ENCODE peak calls at places on chromosome 13, in five cellular contexts. One of them, this sample, is unnamed.

GRCh38 chr13:33123066-33123940 is 107.1 kb downstream of the KL start:
- DNase-seq in ovary: no peak
- DNase-seq in IMR-90: peak; percentile 53
- DNase-seq in H1: no peak
- DNase-seq in heart left ventricle: peak; percentile 66
- DNase-seq in this sample: peak; percentile 56

GRCh38 chr13:42990991-42991891 is 800 bp downstream of the EPSTI1 start:
- DNase-seq in IMR-90: no peak
- DNase-seq in ovary: peak; percentile 17
- DNase-seq in heart left ventricle: no peak
- DNase-seq in H1: no peak
- DNase-seq in this sample: no peak

GRCh38 chr13:19838726-19839342 is 24.6 kb downstream of the ZMYM5 start:
- DNase-seq in ovary: no peak
- DNase-seq in IMR-90: peak; percentile 82
- DNase-seq in H1: no peak
- DNase-seq in heart left ventricle: no peak
- DNase-seq in this sample: no peak

GRCh38 chr13:98541211-98541610 is 35.7 kb downstream of the STK24 start:
- DNase-seq in heart left ventricle: no peak
- DNase-seq in H1: no peak
- DNase-seq in ovary: no peak
- DNase-seq in IMR-90: no peak
- DNase-seq in this sample: no peak

GRCh38 chr13:57631607-57632275 is at the start of gene PCDH17:
- DNase-seq in ovary: no peak
- DNase-seq in IMR-90: no peak
- DNase-seq in heart left ventricle: peak; percentile 56
- DNase-seq in H1: no peak
- DNase-seq in this sample: no peak

GRCh38 chr13:99374994-99375805 is 68.0 kb upstream of the GPR183 start:
- DNase-seq in heart left ventricle: peak; percentile 34
- DNase-seq in IMR-90: no peak
- DNase-seq in H1: no peak
- DNase-seq in ovary: no peak
- DNase-seq in this sample: peak; percentile 91

GRCh38 chr13:51455532-51455931 is 2.7 kb upstream of the INTS6 start:
- DNase-seq in ovary: no peak
- DNase-seq in IMR-90: no peak
- DNase-seq in heart left ventricle: no peak
- DNase-seq in H1: no peak
- DNase-seq in this sample: no peak

GRCh38 chr13:101053289-101053688 is 363.0 kb downstream of the NALCN start:
- DNase-seq in heart left ventricle: no peak
- DNase-seq in ovary: no peak
- DNase-seq in IMR-90: no peak
- DNase-seq in H1: no peak
- DNase-seq in this sample: no peak

GRCh38 chr13:84946144-84946543 is 853.1 kb downstream of the SLITRK6 start:
- DNase-seq in heart left ventricle: no peak
- DNase-seq in IMR-90: no peak
- DNase-seq in ovary: no peak
- DNase-seq in H1: no peak
- DNase-seq in this sample: no peak

GRCh38 chr13:29929062-29929847 is 78.8 kb upstream of the UBL3 start:
- DNase-seq in ovary: no peak
- DNase-seq in heart left ventricle: no peak
- DNase-seq in H1: no peak
- DNase-seq in IMR-90: no peak
- DNase-seq in this sample: no peak

GRCh38 chr13:71879129-71879535 is 12.1 kb upstream of the DACH1 start:
- DNase-seq in IMR-90: peak; percentile 27
- DNase-seq in H1: no peak
- DNase-seq in heart left ventricle: no peak
- DNase-seq in ovary: no peak
- DNase-seq in this sample: no peak

GRCh38 chr13:94140027-94140426 is 339.5 kb downstream of the DCT start:
- DNase-seq in heart left ventricle: no peak
- DNase-seq in IMR-90: no peak
- DNase-seq in H1: no peak
- DNase-seq in ovary: no peak
- DNase-seq in this sample: no peak

GRCh38 chr13:92843549-92843948 is 383.1 kb upstream of the GPC6 start:
- DNase-seq in IMR-90: peak; percentile 69
- DNase-seq in heart left ventricle: no peak
- DNase-seq in ovary: no peak
- DNase-seq in H1: no peak
- DNase-seq in this sample: no peak

GRCh38 chr13:66803759-66804456 is 426.2 kb downstream of the PCDH9 start:
- DNase-seq in heart left ventricle: no peak
- DNase-seq in IMR-90: peak; percentile 2
- DNase-seq in ovary: no peak
- DNase-seq in H1: no peak
- DNase-seq in this sample: no peak

GRCh38 chr13:72437458-72437857 is 290.0 kb downstream of the MZT1 start:
- DNase-seq in heart left ventricle: no peak
- DNase-seq in ovary: no peak
- DNase-seq in H1: no peak
- DNase-seq in IMR-90: peak; percentile 63
- DNase-seq in this sample: no peak

GRCh38 chr13:50615234-50615633 is 228.3 kb downstream of the DLEU7 start:
- DNase-seq in IMR-90: no peak
- DNase-seq in ovary: no peak
- DNase-seq in H1: no peak
- DNase-seq in heart left ventricle: no peak
- DNase-seq in this sample: no peak

GRCh38 chr13:27796544-27797227 is 4.4 kb downstream of the GSX1 start:
- DNase-seq in ovary: no peak
- DNase-seq in H1: no peak
- DNase-seq in heart left ventricle: no peak
- DNase-seq in IMR-90: no peak
- DNase-seq in this sample: no peak

GRCh38 chr13:57627663-57628062 is 3.9 kb upstream of the PCDH17 start:
- DNase-seq in heart left ventricle: no peak
- DNase-seq in ovary: no peak
- DNase-seq in H1: no peak
- DNase-seq in IMR-90: peak; percentile 2
- DNase-seq in this sample: no peak

GRCh38 chr13:34696296-34696695 is 245.8 kb upstream of the NBEA start:
- DNase-seq in ovary: no peak
- DNase-seq in IMR-90: no peak
- DNase-seq in heart left ventricle: no peak
- DNase-seq in H1: no peak
- DNase-seq in this sample: no peak

GRCh38 chr13:34698953-34699352 is 243.1 kb upstream of the NBEA start:
- DNase-seq in IMR-90: no peak
- DNase-seq in heart left ventricle: no peak
- DNase-seq in ovary: no peak
- DNase-seq in H1: no peak
- DNase-seq in this sample: no peak

GRCh38 chr13:34701919-34702318 is 240.2 kb upstream of the NBEA start:
- DNase-seq in H1: no peak
- DNase-seq in ovary: no peak
- DNase-seq in IMR-90: no peak
- DNase-seq in heart left ventricle: no peak
- DNase-seq in this sample: no peak

GRCh38 chr13:34696741-34697140 is 245.3 kb upstream of the NBEA start:
- DNase-seq in IMR-90: no peak
- DNase-seq in heart left ventricle: no peak
- DNase-seq in H1: no peak
- DNase-seq in ovary: no peak
- DNase-seq in this sample: no peak

GRCh38 chr13:34700155-34700554 is 241.9 kb upstream of the NBEA start:
- DNase-seq in heart left ventricle: no peak
- DNase-seq in ovary: no peak
- DNase-seq in IMR-90: no peak
- DNase-seq in H1: no peak
- DNase-seq in this sample: no peak
- TF ChIP-seq POLR2A in heart left ventricle: no peak
- TF ChIP-seq POLR2A in ovary: no peak
- TF ChIP-seq POLR2A in IMR-90: no peak
- TF ChIP-seq POLR2A in H1: no peak
- TF ChIP-seq POLR2A in this sample: no peak

DNA sequence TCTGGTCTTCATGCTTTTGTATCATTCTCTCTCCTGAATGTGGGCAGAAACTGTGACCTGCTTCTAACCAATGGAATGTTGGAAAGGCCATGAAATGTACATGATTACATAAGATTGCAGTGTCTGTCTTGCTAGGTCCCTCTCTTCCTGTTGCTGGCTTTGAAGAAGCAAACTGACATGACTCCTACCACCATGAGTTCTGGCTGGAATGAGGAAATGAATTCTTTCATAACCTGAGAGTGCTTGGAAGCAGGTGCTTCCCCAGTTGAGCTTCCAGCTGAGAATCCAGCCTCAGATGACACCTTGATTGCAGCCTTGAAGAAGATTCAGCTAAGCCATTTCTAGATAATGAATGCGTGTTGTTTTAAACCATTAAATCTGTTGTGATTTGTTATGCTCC is 275.0 kb upstream of the MIR17HG start:
- DNase-seq in H1: no peak
- DNase-seq in heart left ventricle: no peak
- DNase-seq in ovary: no peak
- DNase-seq in IMR-90: no peak
- DNase-seq in this sample: no peak
- H3K4me1 ChIP-seq in H1: no peaks in the 10 kb centered on the region
- H3K4me1 ChIP-seq in heart left ventricle: no peaks in the 10 kb centered on the region
- H3K4me1 ChIP-seq in ovary: no peaks in the 10 kb centered on the region
- H3K4me1 ChIP-seq in IMR-90: no peaks in the 10 kb centered on the region
- H3K4me1 ChIP-seq in this sample: no peaks in the 10 kb centered on the region

GRCh38 chr13:61477619-61478018 is 62.0 kb upstream of the PCDH20 start:
- DNase-seq in IMR-90: no peak
- DNase-seq in ovary: no peak
- DNase-seq in heart left ventricle: no peak
- DNase-seq in H1: no peak
- DNase-seq in this sample: no peak
- H3K4me3 ChIP-seq in IMR-90: no peak overlapping the region
- H3K4me3 ChIP-seq in ovary: no peak overlapping the region
- H3K4me3 ChIP-seq in heart left ventricle: no peak overlapping the region
- H3K4me3 ChIP-seq in H1: no peak overlapping the region
- H3K4me3 ChIP-seq in this sample: no peak overlapping the region

DNA sequence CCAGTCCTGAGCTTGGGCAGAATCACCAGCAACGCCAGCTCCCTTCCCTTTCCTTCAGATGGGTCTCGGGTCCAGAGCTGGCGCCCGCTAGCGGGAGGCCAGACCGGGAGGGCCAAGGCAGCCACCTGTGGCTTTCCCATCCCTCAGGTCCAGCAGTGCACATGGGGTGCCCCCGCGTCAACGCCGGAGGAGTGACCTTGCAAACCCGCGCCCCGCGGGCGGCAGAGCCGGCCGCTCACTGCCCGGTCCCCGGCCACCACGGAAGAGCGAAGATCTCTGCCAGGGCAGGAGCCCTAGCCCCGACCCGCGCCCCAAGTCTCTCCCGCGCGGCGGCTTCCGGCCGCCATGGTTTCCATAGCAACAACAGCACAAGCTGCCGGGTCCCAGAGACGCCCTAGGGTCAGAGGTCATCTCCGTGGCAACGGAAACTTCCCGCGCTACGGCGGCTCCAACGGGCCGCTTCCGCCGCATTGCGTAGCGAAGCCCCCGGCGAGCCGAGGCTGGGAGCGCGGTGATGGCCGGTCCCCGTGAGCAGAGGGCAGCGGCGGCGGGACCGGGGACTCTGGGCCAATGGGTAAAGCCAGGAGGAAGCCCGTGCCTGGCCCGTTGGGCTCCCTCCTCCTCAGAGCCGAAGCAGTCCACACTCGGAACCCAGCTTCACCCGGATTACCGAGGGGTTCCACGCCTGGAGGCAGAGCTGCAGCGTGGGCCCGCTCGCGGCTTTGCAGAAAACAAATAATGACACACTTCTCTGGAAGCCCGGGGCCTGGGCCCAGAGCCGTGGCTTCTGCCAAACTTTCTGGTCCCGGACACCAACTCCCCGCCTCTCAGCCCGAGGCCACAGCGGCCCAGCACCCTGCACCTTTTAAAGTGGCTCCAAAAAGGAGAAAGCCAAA is 7.4 kb downstream of the FGF14 start:
- DNase-seq in ovary: peak; percentile 91
- DNase-seq in heart left ventricle: peak; percentile 96
- DNase-seq in H1: peak; percentile 91
- DNase-seq in IMR-90: peak; percentile 73
- DNase-seq in this sample: peak; percentile 97
- TF ChIP-seq POLR2A in ovary: peak; percentile 31
- TF ChIP-seq POLR2A in heart left ventricle: no peak
- TF ChIP-seq POLR2A in H1: peak; percentile 90
- TF ChIP-seq POLR2A in IMR-90: no peak
- TF ChIP-seq POLR2A in this sample: no peak

GRCh38 chr13:46170268-46170667 is 11.7 kb downstream of the LCP1 start:
- DNase-seq in heart left ventricle: no peak
- DNase-seq in IMR-90: no peak
- DNase-seq in H1: peak; percentile 2
- DNase-seq in ovary: no peak
- DNase-seq in this sample: no peak
- H3K4me1 ChIP-seq in heart left ventricle: peaks cover 10% of the 10 kb centered on the region
- H3K4me1 ChIP-seq in IMR-90: no peaks in the 10 kb centered on the region
- H3K4me1 ChIP-seq in H1: peaks cover 4% of the 10 kb centered on the region
- H3K4me1 ChIP-seq in ovary: no peaks in the 10 kb centered on the region
- H3K4me1 ChIP-seq in this sample: no peaks in the 10 kb centered on the region

DNA sequence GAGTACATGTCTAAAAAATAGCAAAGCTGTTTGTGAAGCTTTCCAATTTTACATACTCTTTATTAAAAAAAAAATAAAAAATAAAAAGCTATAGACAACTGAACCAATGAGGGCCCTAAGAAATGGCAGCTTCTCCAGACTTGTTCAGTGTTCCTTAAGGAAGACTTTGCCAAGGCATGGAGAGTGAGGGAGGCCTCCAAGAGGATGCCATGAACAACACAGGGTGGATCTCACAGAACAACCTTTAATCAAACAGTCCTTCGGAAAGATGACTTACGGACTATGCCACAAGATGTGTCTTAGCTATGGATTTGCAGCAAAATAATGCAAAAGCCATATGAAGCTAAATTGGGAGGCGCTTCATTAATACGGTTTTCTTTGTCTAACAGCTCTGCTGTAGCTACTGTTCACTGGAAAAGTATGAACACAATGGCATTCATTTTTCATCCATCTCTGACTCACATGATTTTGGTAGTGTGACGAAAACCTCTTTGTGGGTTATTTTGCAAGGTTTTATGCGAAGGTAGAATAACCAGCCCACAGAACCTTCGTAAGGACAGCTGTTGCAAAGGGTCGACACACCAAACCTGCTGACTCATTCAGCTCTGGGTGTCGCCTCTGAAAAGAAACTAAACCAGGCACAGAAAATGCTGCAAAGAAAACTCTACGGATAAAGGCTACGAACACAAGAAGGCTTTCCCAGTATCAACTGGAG is 27.7 kb downstream of the EFNB2 start:
- DNase-seq in H1: no peak
- DNase-seq in heart left ventricle: no peak
- DNase-seq in ovary: no peak
- DNase-seq in IMR-90: peak; percentile 95
- DNase-seq in this sample: no peak
- H3K4me3 ChIP-seq in H1: no peak overlapping the region
- H3K4me3 ChIP-seq in heart left ventricle: no peak overlapping the region
- H3K4me3 ChIP-seq in ovary: no peak overlapping the region
- H3K4me3 ChIP-seq in IMR-90: peak overlapping the region; percentile 2
- H3K4me3 ChIP-seq in this sample: no peak overlapping the region